ENCODE peak calls at places on chromosome 1, in four cellular contexts. V is A549, X is H1, P is HepG2. W is an unnamed sample.

GRCh38 chr1:53463961-53464899 is 5.0 kb downstream of the DMRTB1 start:
- DNase-seq in X (no peak), P (no peak), V (no peak), W (no peak)

GRCh38 chr1:94243665-94244064 is 6.3 kb upstream of the ARHGAP29 start:
- DNase-seq in V (no peak), P (no peak), X (no peak), W (no peak)

GRCh38 chr1:27659497-27660299 is 12.3 kb downstream of the IFI6 start:
- DNase-seq in V (peak), X (no peak), P (peak), W (peak)

GRCh38 chr1:53705446-53706096 is 33.4 kb downstream of the GLIS1 start:
- DNase-seq in V (no peak), X (no peak), P (no peak), W (no peak)

GRCh38 chr1:116853680-116854191 is 56.0 kb upstream of the PTGFRN start:
- DNase-seq in P (peak), V (peak), X (peak), W (peak)

GRCh38 chr1:6270432-6270831 is 9.5 kb upstream of the GPR153 start:
- DNase-seq in V (no peak), P (no peak), X (no peak), W (no peak)

GRCh38 chr1:66138613-66139012 is 345.9 kb downstream of the PDE4B start:
- DNase-seq in P (no peak), X (no peak), V (no peak), W (no peak)

GRCh38 chr1:149887456-149888159 is 11.8 kb upstream of the BOLA1 start:
- DNase-seq in V (peak), X (peak), P (peak), W (peak)

GRCh38 chr1:9204156-9204720 is 30.3 kb upstream of the H6PD start:
- DNase-seq in X (no peak), P (no peak), V (no peak), W (no peak)

GRCh38 chr1:30617161-30617560 is 106.2 kb downstream of the MATN1 start:
- DNase-seq in V (no peak), X (no peak), P (no peak), W (no peak)

GRCh38 chr1:224710196-224710595 is 94.1 kb downstream of the CNIH3 start:
- DNase-seq in V (no peak), P (no peak), X (no peak), W (no peak)

GRCh38 chr1:154791292-154792278 is 78.5 kb downstream of the KCNN3 start:
- DNase-seq in P (no peak), V (no peak), X (no peak), W (no peak)

GRCh38 chr1:66415830-66416229 is 118.1 kb upstream of the SGIP1 start:
- DNase-seq in V (no peak), X (no peak), P (no peak), W (no peak)

DNA sequence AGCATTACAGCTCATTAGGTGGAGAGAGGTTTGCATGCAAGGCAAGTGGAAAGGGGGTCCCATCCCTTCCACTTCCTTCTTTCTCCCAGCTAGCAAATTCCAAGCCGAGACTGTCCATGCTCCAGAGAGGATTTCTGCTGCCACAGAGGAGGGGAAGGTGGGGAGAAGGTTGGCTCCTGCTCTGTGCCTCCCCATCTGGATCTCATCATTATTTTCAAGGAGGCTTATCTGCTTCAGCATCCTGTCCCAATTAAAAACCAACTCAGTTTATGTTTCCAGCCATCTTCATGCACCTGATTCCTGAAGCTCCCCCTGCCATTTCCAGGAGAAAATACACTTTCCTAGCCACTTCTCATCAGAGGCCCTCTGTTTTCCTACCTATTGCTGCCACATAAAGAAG is 66.8 kb upstream of the GOLT1A start:
- DNase-seq in X (no peak), P (no peak), V (no peak), W (no peak)
- TF ChIP-seq JUN in X (no peak), P (no peak), V (no peak), W (no peak)

GRCh38 chr1:185957441-185958363 is 223.5 kb downstream of the HMCN1 start:
- DNase-seq in V (no peak), P (no peak), X (no peak), W (no peak)
- TF ChIP-seq MAFK in V (no peak), P (no peak), X (no peak), W (no peak)

DNA sequence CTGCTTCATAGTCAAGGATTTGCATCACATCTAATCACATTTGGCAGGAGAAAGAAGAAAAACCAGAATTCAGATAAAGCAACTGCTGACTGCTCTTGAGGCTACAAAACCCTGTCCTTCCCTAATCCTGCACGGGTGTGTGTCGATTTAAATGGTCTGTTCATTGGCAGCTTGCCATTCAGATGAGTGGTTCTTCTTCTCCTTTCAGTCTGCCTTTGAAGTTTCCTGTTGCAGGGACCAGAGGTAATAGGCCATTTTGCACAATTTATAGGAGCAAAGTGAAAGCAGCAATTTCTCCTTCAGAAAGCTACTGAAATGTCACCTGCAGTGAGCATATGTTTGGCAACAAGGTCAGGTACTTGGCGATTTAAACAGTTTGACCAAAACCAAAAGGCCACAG is 215.3 kb downstream of the OLFM3 start:
- DNase-seq in X (no peak), P (no peak), V (no peak), W (no peak)
- TF ChIP-seq JUN in X (no peak), P (no peak), V (no peak), W (no peak)

GRCh38 chr1:239952348-239953307 is 139.1 kb upstream of the FMN2 start:
- DNase-seq in V (peak), X (no peak), P (peak), W (no peak)
- TF ChIP-seq MAFK in V (no peak), X (no peak), P (no peak), W (no peak)

GRCh38 chr1:182109780-182110179 is 48.3 kb upstream of the ZNF648 start:
- DNase-seq in X (no peak), V (no peak), P (no peak), W (no peak)
- TF ChIP-seq JUN in X (no peak), V (no peak), P (no peak), W (no peak)

DNA sequence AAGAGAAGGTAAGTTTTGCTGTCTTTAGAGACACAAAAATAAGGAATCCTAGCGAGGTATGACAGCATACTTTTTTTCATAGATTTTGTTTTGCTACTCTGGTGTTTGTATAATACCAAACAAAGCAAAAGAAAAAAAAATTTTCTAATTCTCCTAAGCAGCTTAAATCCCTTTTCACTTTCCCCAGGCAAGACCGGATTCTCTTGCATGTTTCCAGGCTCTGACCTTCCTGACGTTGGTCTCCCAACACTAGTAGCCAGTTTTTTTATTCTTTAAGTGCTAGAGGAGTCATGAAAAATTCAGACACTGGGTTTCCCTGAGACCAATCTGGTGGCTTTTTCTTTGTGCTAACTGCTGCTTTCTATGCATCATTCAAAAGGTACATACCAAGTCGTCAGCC is 111.4 kb downstream of the ZNF326 start:
- DNase-seq in V (no peak), X (no peak), P (no peak), W (no peak)
- TF ChIP-seq MAFK in V (no peak), X (no peak), P (no peak), W (no peak)

GRCh38 chr1:109304221-109304915 is 2.4 kb downstream of the MYBPHL start:
- DNase-seq in P (no peak), X (no peak), V (no peak), W (no peak)
- TF ChIP-seq JUN in P (no peak), X (no peak), V (no peak), W (no peak)

DNA sequence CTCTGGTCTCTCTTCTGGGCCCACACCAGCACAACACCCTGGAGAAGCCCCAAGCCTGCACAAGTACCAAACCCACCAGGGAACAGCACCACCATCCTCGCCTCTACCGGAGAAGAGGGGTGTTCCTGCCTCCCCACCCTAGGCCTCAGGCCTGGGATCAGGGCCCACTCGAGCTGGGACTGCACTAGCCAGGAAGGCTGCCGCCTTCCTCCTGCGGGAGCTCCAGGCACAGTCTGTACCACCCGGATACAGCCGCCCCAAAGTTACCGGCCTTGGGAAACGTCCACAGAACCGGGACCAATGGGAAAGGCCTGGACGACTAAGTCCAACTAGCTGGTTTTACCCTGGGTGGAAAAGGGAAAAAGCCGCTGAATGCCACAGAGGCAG is 3.4 kb downstream of the TAL1 start:
- DNase-seq in X (no peak), V (no peak), P (no peak), W (no peak)
- TF ChIP-seq MAFK in X (no peak), V (no peak), P (no peak), W (no peak)

GRCh38 chr1:59123081-59123675 is 173.7 kb upstream of the FGGY start:
- DNase-seq in X (no peak), V (no peak), P (no peak), W (no peak)
- TF ChIP-seq JUN in X (no peak), V (no peak), P (no peak), W (no peak)

W was measured in K562.